ENCODE peak calls at places on chromosomes 1 and 21, in ten cellular contexts. E is KG1; O is GM23338; P is GM19239; L is fibroblast of mammary gland; F is midbrain; Q is CD8-positive, alpha-beta T cell; C is left kidney; D is AG09319; U is iris pigment epithelial cell. H is an unnamed sample.

GRCh38 chr1:243234978-243235657 is 20.0 kb downstream of the CEP170 start:
- DNase-seq in E (no peak), O (no peak), P (no peak), L (peak; percentile 74), F (no peak), Q (no peak), C (peak; percentile 7), D (no peak), U (peak; percentile 55), H (no peak)

GRCh38 chr1:47187926-47188250 is 1.9 kb downstream of the PDZK1IP1 start:
- DNase-seq in E (no peak), O (no peak), P (no peak), L (no peak), F (no peak), Q (no peak), C (no peak), D (no peak), U (no peak), H (no peak)

GRCh38 chr1:200959341-200959985 is 64.1 kb downstream of the KIF21B start:
- DNase-seq in E (no peak), O (peak; percentile 52), P (no peak), L (no peak), F (no peak), Q (no peak), C (peak; percentile 64), D (no peak), U (no peak), H (no peak)

GRCh38 chr1:43522776-43523480 is 7.8 kb upstream of the PTPRF start:
- DNase-seq in E (no peak), O (no peak), P (no peak), L (peak; percentile 95), F (no peak), Q (no peak), C (no peak), D (no peak), U (peak; percentile 87), H (peak; percentile 60)

GRCh38 chr1:31617218-31617916 is at the start of gene HCRTR1:
- DNase-seq in E (no peak), O (peak; percentile 46), P (no peak), L (no peak), F (no peak), Q (no peak), C (peak; percentile 43), D (no peak), U (no peak), H (no peak)

GRCh38 chr1:151171190-151171589 is 4.6 kb downstream of the TMOD4 start:
- DNase-seq in E (no peak), O (no peak), P (no peak), L (no peak), F (no peak), Q (no peak), C (no peak), D (no peak), U (no peak), H (no peak)

GRCh38 chr1:214427871-214428277 is 123.5 kb downstream of the PTPN14 start:
- DNase-seq in E (peak; percentile 76), O (peak; percentile 50), P (peak; percentile 38), L (peak; percentile 96), F (no peak), Q (peak; percentile 34), C (no peak), D (peak; percentile 35), U (peak; percentile 98), H (peak; percentile 60)

GRCh38 chr1:162131405-162132321 is 62.2 kb downstream of the NOS1AP start:
- DNase-seq in E (no peak), O (no peak), P (no peak), L (no peak), F (no peak), Q (no peak), C (peak; percentile 57), D (no peak), U (no peak), H (peak; percentile 33)

GRCh38 chr1:172359531-172359991 is 60.9 kb upstream of the C1orf105 start:
- DNase-seq in E (no peak), O (no peak), P (no peak), L (peak; percentile 54), F (no peak), Q (no peak), C (peak; percentile 87), D (no peak), U (peak; percentile 83), H (no peak)

GRCh38 chr1:52296345-52296744 is 69.7 kb downstream of the CC2D1B start:
- DNase-seq in E (no peak), O (peak; percentile 69), P (peak; percentile 35), L (peak; percentile 71), F (peak; percentile 22), Q (no peak), C (peak; percentile 63), D (peak; percentile 16), U (peak; percentile 73), H (peak; percentile 64)

GRCh38 chr1:116474921-116475849 is 95.6 kb downstream of the CD58 start:
- DNase-seq in E (no peak), O (no peak), P (no peak), L (no peak), F (no peak), Q (no peak), C (peak; percentile 87), D (no peak), U (no peak), H (no peak)

GRCh38 chr1:89894802-89895201 is 74.0 kb downstream of the LRRC8D start:
- DNase-seq in E (no peak), O (no peak), P (no peak), L (no peak), F (no peak), Q (no peak), C (no peak), D (no peak), U (peak; percentile 56), H (no peak)

GRCh38 chr1:60244906-60245305 is 171.3 kb upstream of the C1orf87 start:
- DNase-seq in E (no peak), O (no peak), P (no peak), L (no peak), F (no peak), Q (no peak), C (no peak), D (no peak), U (no peak), H (no peak)

GRCh38 chr1:222140206-222140605 is 398.3 kb upstream of the DUSP10 start:
- DNase-seq in E (no peak), O (no peak), P (no peak), L (no peak), F (no peak), Q (no peak), C (no peak), D (no peak), U (no peak), H (no peak)

GRCh38 chr1:88311907-88312306 is 372.2 kb upstream of the PKN2 start:
- DNase-seq in E (no peak), O (no peak), P (no peak), L (no peak), F (no peak), Q (no peak), C (no peak), D (no peak), U (peak; percentile 3), H (no peak)

GRCh38 chr1:7265771-7266371 is 480.6 kb downstream of the CAMTA1 start:
- DNase-seq in E (no peak), O (no peak), P (peak; percentile 7), L (peak; percentile 96), F (no peak), Q (no peak), C (peak; percentile 82), D (peak; percentile 44), U (peak; percentile 90), H (no peak)

GRCh38 chr1:35915693-35916092 is 15.2 kb upstream of the AGO3 start:
- DNase-seq in E (no peak), O (no peak), P (no peak), L (no peak), F (no peak), Q (no peak), C (peak; percentile 4), D (no peak), U (peak; percentile 38), H (no peak)

GRCh38 chr1:22888320-22889075 is 84.2 kb downstream of the LACTBL1 start:
- DNase-seq in E (no peak), O (no peak), P (no peak), L (peak; percentile 63), F (no peak), Q (no peak), C (no peak), D (no peak), U (peak; percentile 29), H (no peak)

GRCh38 chr1:151966061-151966460 is 27.6 kb downstream of the S100A10 start:
- DNase-seq in E (no peak), O (no peak), P (no peak), L (no peak), F (no peak), Q (no peak), C (no peak), D (no peak), U (no peak), H (no peak)

GRCh38 chr21:22575165-22575584 is 1577.0 kb downstream of the NCAM2 start:
- DNase-seq in E (peak; percentile 44), O (peak; percentile 72), P (no peak), L (no peak), F (no peak), Q (no peak), C (peak; percentile 58), D (no peak), U (peak; percentile 12), H (peak; percentile 92)

GRCh38 chr1:40901886-40902633 is 39.9 kb upstream of the CITED4 start:
- DNase-seq in E (no peak), O (no peak), P (no peak), L (peak; percentile 97), F (no peak), Q (no peak), C (no peak), D (peak; percentile 8), U (peak; percentile 94), H (peak; percentile 26)

GRCh38 chr1:59672851-59673574 is 141.7 kb upstream of the HOOK1 start:
- DNase-seq in E (no peak), O (peak; percentile 51), P (no peak), L (peak; percentile 88), F (no peak), Q (no peak), C (no peak), D (no peak), U (peak; percentile 94), H (peak; percentile 95)

GRCh38 chr21:33976082-33976979 is 60.7 kb upstream of the ATP5PO start:
- DNase-seq in E (peak; percentile 53), O (peak; percentile 42), P (peak; percentile 36), L (peak; percentile 99), F (no peak), Q (peak; percentile 50), C (peak; percentile 73), D (peak; percentile 75), U (peak; percentile 98), H (peak; percentile 39)

GRCh38 chr1:53316742-53317650 is 10.9 kb downstream of the LRP8 start:
- DNase-seq in E (no peak), O (no peak), P (no peak), L (no peak), F (no peak), Q (no peak), C (peak; percentile 88), D (no peak), U (no peak), H (no peak)

GRCh38 chr1:161486806-161487482 is 18.3 kb upstream of the FCGR2A start:
- DNase-seq in E (peak; percentile 83), O (peak; percentile 92), P (peak; percentile 52), L (peak; percentile 81), F (peak; percentile 56), Q (peak; percentile 51), C (peak; percentile 76), D (peak; percentile 12), U (peak; percentile 74), H (peak; percentile 75)

GRCh38 chr1:197222780-197223179 is 45.3 kb upstream of the CRB1 start:
- DNase-seq in E (no peak), O (no peak), P (no peak), L (no peak), F (no peak), Q (no peak), C (no peak), D (no peak), U (no peak), H (no peak)

GRCh38 chr1:204915856-204916485 is 45.3 kb downstream of the NFASC start:
- DNase-seq in E (no peak), O (no peak), P (no peak), L (peak; percentile 2), F (no peak), Q (no peak), C (peak; percentile 59), D (no peak), U (peak; percentile 3), H (no peak)

GRCh38 chr21:42039911-42040351 is 29.8 kb upstream of the ZBTB21 start:
- DNase-seq in E (no peak), O (no peak), P (no peak), L (peak; percentile 91), F (no peak), Q (no peak), C (peak; percentile 44), D (no peak), U (peak; percentile 68), H (no peak)

H was measured in mesendoderm.